ENCODE peak calls at places on chromosomes 2 and 18, in five cellular contexts. B, X, J, N and P are unnamed samples.

GRCh38 chr2:164479460-164479859 is 141.8 kb downstream of the GRB14 start:
- DNase-seq in B (peak; percentile 37), X (no peak), J (peak; percentile 48), N (peak; percentile 41), P (no peak)

GRCh38 chr2:201127570-201127969 is 11.6 kb downstream of the CFLAR start:
- DNase-seq in B (no peak), X (peak; percentile 49), J (no peak), N (peak; percentile 61), P (no peak)

GRCh38 chr2:127081826-127082633 is 24.9 kb downstream of the BIN1 start:
- DNase-seq in B (no peak), X (peak; percentile 77), J (peak; percentile 64), N (peak; percentile 53), P (no peak)

GRCh38 chr2:102837626-102838198 is 75.9 kb downstream of the TMEM182 start:
- DNase-seq in B (no peak), X (no peak), J (no peak), N (no peak), P (no peak)

GRCh38 chr18:8942909-8943545 is 159.5 kb upstream of the NDUFV2 start:
- DNase-seq in B (peak; percentile 47), X (no peak), J (no peak), N (no peak), P (no peak)

GRCh38 chr2:168009900-168010299 is 237.5 kb downstream of the STK39 start:
- DNase-seq in B (no peak), X (no peak), J (no peak), N (no peak), P (no peak)

GRCh38 chr2:46942143-46942526 is 26.5 kb upstream of the MCFD2 start:
- DNase-seq in B (peak; percentile 75), X (no peak), J (no peak), N (no peak), P (no peak)

GRCh38 chr2:106117882-106118684 is 76.0 kb downstream of the UXS1 start:
- DNase-seq in B (no peak), X (no peak), J (no peak), N (no peak), P (peak; percentile 45)

GRCh38 chr18:68721681-68722583 is 7.0 kb upstream of the TMX3 start:
- DNase-seq in B (no peak), X (no peak), J (no peak), N (peak; percentile 34), P (no peak)

GRCh38 chr18:26544459-26544858 is 3.9 kb downstream of the KCTD1 start:
- DNase-seq in B (no peak), X (no peak), J (no peak), N (no peak), P (no peak)

GRCh38 chr2:60581461-60582282 is 28.2 kb upstream of the BCL11A start:
- DNase-seq in B (peak; percentile 85), X (peak; percentile 56), J (peak; percentile 81), N (peak; percentile 23), P (no peak)

GRCh38 chr2:128438091-128438490 is 119.4 kb upstream of the HS6ST1 start:
- DNase-seq in B (no peak), X (no peak), J (no peak), N (no peak), P (peak; percentile 53)

GRCh38 chr18:25077933-25078707 is 273.8 kb downstream of the ZNF521 start:
- DNase-seq in B (no peak), X (no peak), J (no peak), N (no peak), P (no peak)

GRCh38 chr18:44880170-44880569 is 199.5 kb downstream of the SETBP1 start:
- DNase-seq in B (no peak), X (no peak), J (no peak), N (peak; percentile 35), P (no peak)

DNA sequence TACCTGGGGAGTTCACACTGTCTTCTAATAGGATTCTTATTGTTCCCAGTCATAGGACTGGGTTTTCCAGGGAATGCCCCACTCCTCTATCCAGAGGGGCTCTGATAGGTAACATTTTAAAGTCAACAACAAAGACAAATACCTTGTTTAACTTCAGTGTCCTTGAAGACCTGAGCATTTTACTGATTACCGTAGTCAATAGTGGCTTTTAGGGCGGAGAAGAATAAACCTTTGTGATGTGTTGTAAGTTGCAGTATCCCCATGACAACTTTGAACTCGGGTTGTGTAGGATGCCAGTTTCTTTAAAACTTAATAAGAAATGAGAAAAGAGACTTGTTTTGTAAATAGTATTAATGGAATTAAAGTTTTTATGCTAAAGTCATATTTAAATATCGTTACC is 5.9 kb downstream of the GATA6 start:
- DNase-seq in B (no peak), X (no peak), J (no peak), N (no peak), P (no peak)
- H3K4me3 ChIP-seq in B (peak overlapping the region; percentile 66), X (no peak overlapping the region), J (no peak overlapping the region), N (no peak overlapping the region), P (peak overlapping the region; percentile 90)

DNA sequence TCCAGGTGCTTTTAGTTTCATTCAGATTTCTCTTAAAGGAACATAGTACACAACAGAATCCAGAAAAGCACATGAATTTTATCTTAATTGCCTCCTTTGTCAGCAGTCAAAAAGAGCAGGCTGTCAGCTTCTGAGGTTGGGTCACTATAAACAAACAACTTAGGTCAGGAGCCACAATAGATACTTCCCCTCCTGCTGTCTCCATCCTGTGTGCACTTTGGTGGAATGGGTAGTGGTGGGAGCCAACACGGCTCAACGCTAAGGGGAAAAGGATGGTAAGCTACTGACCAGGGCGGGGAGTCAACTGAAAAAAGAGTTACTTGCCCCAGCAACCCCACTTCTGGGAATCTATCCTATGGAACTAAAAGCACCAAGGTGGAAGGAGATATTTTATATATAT is 121.9 kb downstream of the PAX3 start:
- DNase-seq in B (no peak), X (no peak), J (no peak), N (no peak), P (no peak)
- H3K4me3 ChIP-seq in B (no peak overlapping the region), X (no peak overlapping the region), J (no peak overlapping the region), N (no peak overlapping the region), P (no peak overlapping the region)

GRCh38 chr2:24209389-24210105 is 34.7 kb downstream of the FAM228A start:
- DNase-seq in B (no peak), X (no peak), J (no peak), N (no peak), P (no peak)
- H3K4me3 ChIP-seq in B (no peak overlapping the region), X (no peak overlapping the region), J (no peak overlapping the region), N (no peak overlapping the region), P (no peak overlapping the region)

DNA sequence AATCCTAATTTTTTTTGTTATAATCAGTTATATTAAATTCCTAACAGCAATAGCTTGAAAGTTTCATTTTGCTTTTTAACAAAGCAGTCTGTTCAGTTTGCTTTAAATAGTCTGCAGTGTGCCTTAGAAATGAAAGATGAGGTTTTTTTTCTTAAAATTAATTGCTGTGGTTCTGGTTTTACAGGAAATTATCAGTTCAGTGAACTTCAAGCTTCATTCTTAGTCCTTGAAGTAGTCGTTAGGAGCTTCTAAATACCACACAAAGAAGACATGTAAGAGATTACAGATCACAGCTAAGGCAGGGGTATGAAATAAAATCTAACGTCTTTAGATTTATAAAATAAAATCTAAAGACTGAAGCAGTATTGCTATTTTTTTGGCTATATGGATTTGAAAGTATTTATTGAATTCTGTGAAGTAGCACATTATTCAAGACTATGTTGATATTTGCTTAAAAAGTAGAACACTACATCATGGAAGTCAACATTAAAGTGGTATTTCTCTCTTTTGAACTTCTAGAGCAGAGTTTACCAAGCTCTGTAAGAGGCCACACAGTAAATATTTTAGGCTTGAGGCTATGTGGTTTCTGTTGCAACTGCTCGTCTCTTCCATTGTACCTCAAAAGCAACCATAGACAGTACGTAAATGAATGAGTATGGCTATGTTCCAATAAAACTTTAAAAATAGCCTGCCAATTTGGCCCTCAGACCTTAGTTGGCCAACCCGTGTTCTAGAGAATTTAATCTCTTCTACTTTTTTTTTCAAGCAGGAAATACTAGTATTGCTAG is 81.5 kb upstream of the STON1 start:
- DNase-seq in B (no peak), X (no peak), J (no peak), N (peak; percentile 85), P (no peak)
- H3K4me3 ChIP-seq in B (no peak overlapping the region), X (no peak overlapping the region), J (no peak overlapping the region), N (no peak overlapping the region), P (no peak overlapping the region)

GRCh38 chr2:99481941-99482340 is 7.9 kb downstream of the REV1 start:
- DNase-seq in B (no peak), X (no peak), J (no peak), N (peak; percentile 24), P (no peak)
- H3K4me3 ChIP-seq in B (no peak overlapping the region), X (no peak overlapping the region), J (no peak overlapping the region), N (no peak overlapping the region), P (no peak overlapping the region)

GRCh38 chr2:190462611-190463010 is 54.5 kb downstream of the MFSD6 start:
- DNase-seq in B (no peak), X (no peak), J (no peak), N (no peak), P (no peak)

GRCh38 chr2:190460533-190460932 is 52.4 kb downstream of the MFSD6 start:
- DNase-seq in B (no peak), X (no peak), J (no peak), N (no peak), P (no peak)

GRCh38 chr2:190458352-190459107 is 50.4 kb downstream of the MFSD6 start:
- DNase-seq in B (no peak), X (no peak), J (no peak), N (no peak), P (no peak)

GRCh38 chr2:190457256-190457655 is 49.1 kb downstream of the MFSD6 start:
- DNase-seq in B (no peak), X (no peak), J (no peak), N (no peak), P (no peak)

DNA sequence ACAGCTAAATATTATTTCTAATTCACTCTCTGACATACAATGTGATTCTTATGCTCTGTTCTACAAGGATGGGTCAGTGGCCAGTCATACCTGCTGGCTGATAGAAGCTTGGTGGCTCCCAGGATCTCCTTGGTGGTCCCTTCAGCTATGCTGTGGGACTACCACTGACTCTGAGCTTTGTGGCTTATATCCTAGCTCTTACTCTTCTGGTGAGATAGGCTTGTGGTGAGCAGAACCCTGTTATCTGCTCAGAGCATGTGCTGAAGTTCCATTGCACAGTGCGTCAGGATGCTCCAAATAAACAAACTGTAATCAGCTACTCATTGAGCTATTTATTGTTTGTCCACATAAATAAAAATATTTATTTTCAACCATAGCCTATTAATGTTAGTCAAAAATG is 51.7 kb downstream of the MFSD6 start:
- DNase-seq in B (no peak), X (no peak), J (no peak), N (no peak), P (no peak)
- H3K4me3 ChIP-seq in B (no peak overlapping the region), X (no peak overlapping the region), J (no peak overlapping the region), N (no peak overlapping the region), P (no peak overlapping the region)

DNA sequence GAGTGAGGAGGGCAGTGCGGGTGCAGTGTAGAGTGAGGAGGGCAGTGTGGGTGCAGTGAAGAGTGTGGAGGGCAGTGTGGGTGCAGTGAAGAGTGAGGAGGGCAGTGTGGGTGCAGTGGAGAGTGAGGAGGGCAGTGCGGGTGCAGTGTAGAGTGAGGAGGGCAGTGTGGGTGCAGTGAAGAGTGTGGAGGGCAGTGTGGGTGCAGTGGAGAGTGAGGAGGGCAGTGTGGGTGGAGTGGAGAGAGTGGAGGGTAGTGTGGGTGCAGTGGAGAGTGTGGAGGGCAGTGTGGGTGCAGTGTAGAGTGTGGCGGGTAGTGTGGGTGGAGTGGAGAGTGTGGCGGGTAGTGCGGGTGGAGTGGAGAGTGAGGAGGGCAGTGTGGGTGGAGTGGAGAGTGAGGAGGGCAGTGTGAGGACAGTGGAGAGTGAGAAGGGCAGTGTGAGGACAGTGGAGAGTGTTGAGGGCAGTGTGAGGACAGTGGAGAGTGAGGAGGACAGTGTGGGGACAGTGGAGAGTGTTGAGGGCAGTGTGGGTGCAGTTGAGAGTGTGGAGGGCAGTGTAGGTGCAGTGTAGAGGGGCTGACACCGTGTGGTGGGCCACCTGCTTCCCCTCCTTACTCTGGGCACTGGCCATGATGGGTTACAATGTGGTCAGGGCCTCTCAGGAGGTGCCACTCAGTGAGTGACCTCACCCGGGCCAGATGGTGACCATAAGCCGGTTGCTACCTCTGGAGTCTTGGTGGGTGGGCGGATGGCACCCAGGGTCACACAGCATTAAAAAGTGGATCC is 28.5 kb downstream of the INPP4A start:
- DNase-seq in B (no peak), X (no peak), J (no peak), N (no peak), P (no peak)
- H3K4me3 ChIP-seq in B (no peak overlapping the region), X (no peak overlapping the region), J (no peak overlapping the region), N (no peak overlapping the region), P (no peak overlapping the region)